ENCODE peak calls at places on chromosomes 2 and 18, in eight cellular contexts. One of them, this sample, is unnamed.

GRCh38 chr18:31512203-31512764 is 14.3 kb downstream of the DSG2 start:
- DNase-seq in BE2C: no peak
- DNase-seq in A549: peak; percentile 58
- DNase-seq in thoracic aorta: no peak
- DNase-seq in epithelial cell of esophagus: peak; percentile 98
- DNase-seq in bronchial epithelial cell: peak; percentile 97
- DNase-seq in astrocyte of the spinal cord: peak; percentile 62
- DNase-seq in right cardiac atrium: no peak
- DNase-seq in this sample: peak; percentile 60

GRCh38 chr2:194087569-194087968 is 1569.5 kb upstream of the SLC39A10 start:
- DNase-seq in BE2C: peak; percentile 24
- DNase-seq in thoracic aorta: no peak
- DNase-seq in right cardiac atrium: no peak
- DNase-seq in astrocyte of the spinal cord: peak; percentile 6
- DNase-seq in epithelial cell of esophagus: peak; percentile 37
- DNase-seq in bronchial epithelial cell: no peak
- DNase-seq in A549: no peak
- DNase-seq in this sample: peak; percentile 13

GRCh38 chr2:102848366-102848839 is 86.6 kb downstream of the TMEM182 start:
- DNase-seq in epithelial cell of esophagus: peak; percentile 50
- DNase-seq in A549: peak; percentile 65
- DNase-seq in thoracic aorta: no peak
- DNase-seq in bronchial epithelial cell: peak; percentile 42
- DNase-seq in astrocyte of the spinal cord: peak; percentile 55
- DNase-seq in BE2C: peak; percentile 88
- DNase-seq in right cardiac atrium: peak; percentile 96
- DNase-seq in this sample: peak; percentile 33

GRCh38 chr2:221818569-221818968 is 246.5 kb upstream of the EPHA4 start:
- DNase-seq in A549: no peak
- DNase-seq in epithelial cell of esophagus: peak; percentile 23
- DNase-seq in BE2C: no peak
- DNase-seq in astrocyte of the spinal cord: no peak
- DNase-seq in thoracic aorta: no peak
- DNase-seq in bronchial epithelial cell: peak; percentile 43
- DNase-seq in right cardiac atrium: no peak
- DNase-seq in this sample: no peak

GRCh38 chr2:71608034-71608433 is 154.7 kb downstream of the DYSF start:
- DNase-seq in astrocyte of the spinal cord: no peak
- DNase-seq in A549: no peak
- DNase-seq in BE2C: no peak
- DNase-seq in epithelial cell of esophagus: no peak
- DNase-seq in bronchial epithelial cell: no peak
- DNase-seq in thoracic aorta: no peak
- DNase-seq in right cardiac atrium: no peak
- DNase-seq in this sample: no peak

GRCh38 chr2:231664727-231665126 is 43.6 kb upstream of the PTMA start:
- DNase-seq in epithelial cell of esophagus: no peak
- DNase-seq in bronchial epithelial cell: no peak
- DNase-seq in right cardiac atrium: no peak
- DNase-seq in BE2C: no peak
- DNase-seq in thoracic aorta: no peak
- DNase-seq in astrocyte of the spinal cord: no peak
- DNase-seq in A549: no peak
- DNase-seq in this sample: no peak

GRCh38 chr2:179936654-179937053 is 70.4 kb downstream of the CWC22 start:
- DNase-seq in thoracic aorta: no peak
- DNase-seq in right cardiac atrium: peak; percentile 50
- DNase-seq in bronchial epithelial cell: peak; percentile 50
- DNase-seq in epithelial cell of esophagus: peak; percentile 53
- DNase-seq in astrocyte of the spinal cord: no peak
- DNase-seq in BE2C: peak; percentile 32
- DNase-seq in A549: no peak
- DNase-seq in this sample: no peak

GRCh38 chr2:71498261-71498701 is 44.9 kb downstream of the DYSF start:
- DNase-seq in bronchial epithelial cell: peak; percentile 99
- DNase-seq in epithelial cell of esophagus: peak; percentile 99
- DNase-seq in A549: peak; percentile 25
- DNase-seq in thoracic aorta: no peak
- DNase-seq in right cardiac atrium: no peak
- DNase-seq in BE2C: no peak
- DNase-seq in astrocyte of the spinal cord: peak; percentile 92
- DNase-seq in this sample: peak; percentile 56

GRCh38 chr2:9167718-9168657 is 38.6 kb upstream of the ASAP2 start:
- DNase-seq in BE2C: no peak
- DNase-seq in A549: no peak
- DNase-seq in epithelial cell of esophagus: no peak
- DNase-seq in astrocyte of the spinal cord: no peak
- DNase-seq in right cardiac atrium: no peak
- DNase-seq in thoracic aorta: no peak
- DNase-seq in bronchial epithelial cell: no peak
- DNase-seq in this sample: no peak

DNA sequence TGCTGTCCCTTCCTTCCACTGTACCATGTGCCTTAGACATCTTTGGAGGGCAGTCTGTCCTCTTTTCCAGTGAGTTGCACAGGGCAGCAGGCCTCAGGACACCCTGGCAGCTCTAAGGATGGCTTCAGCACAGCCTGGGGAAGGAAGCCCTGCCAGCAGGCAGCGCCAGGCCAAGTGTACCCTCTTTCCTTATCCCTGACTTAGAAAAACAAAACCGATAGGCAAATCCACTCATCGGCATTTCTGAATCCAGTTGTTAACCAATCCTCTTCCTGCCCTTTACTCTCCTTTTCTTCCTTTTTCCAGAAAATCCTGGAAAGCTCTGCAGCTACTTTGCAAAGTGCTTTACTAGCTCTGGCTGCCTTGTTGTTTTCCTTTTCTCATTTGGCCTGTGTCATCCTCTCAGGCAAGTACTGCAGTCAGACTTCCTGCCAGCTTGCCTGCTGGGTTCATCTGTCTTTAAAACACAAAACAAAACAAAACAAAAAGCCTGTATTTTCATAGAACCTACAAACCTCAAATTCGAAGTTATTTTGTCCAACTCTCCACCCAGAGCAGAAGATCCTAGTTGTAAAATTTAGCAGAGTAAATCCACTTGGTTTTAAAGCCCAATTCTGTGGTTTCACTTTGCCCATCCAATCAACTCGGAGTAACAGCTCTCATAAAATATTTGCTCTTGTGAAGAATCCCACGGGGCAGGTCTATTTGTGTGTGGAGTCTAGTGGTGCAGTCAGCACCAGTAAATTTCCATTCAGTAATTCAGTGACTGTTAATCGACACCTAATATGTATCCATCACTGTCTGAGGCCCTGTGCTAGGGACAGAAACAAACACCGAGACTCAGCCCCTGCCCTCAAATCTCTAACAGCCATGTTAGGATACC is 45.2 kb downstream of the PCBP1 start:
- DNase-seq in epithelial cell of esophagus: peak; percentile 44
- DNase-seq in thoracic aorta: no peak
- DNase-seq in BE2C: no peak
- DNase-seq in astrocyte of the spinal cord: peak; percentile 82
- DNase-seq in A549: peak; percentile 53
- DNase-seq in bronchial epithelial cell: peak; percentile 61
- DNase-seq in right cardiac atrium: peak; percentile 76
- DNase-seq in this sample: no peak
- H3K4me3 ChIP-seq in epithelial cell of esophagus: no peak overlapping the region
- H3K4me3 ChIP-seq in thoracic aorta: peak overlapping the region; percentile 68
- H3K4me3 ChIP-seq in BE2C: no peak overlapping the region
- H3K4me3 ChIP-seq in astrocyte of the spinal cord: peak overlapping the region; percentile 16
- H3K4me3 ChIP-seq in A549: peak overlapping the region; percentile 20
- H3K4me3 ChIP-seq in bronchial epithelial cell: no peak overlapping the region
- H3K4me3 ChIP-seq in right cardiac atrium: peak overlapping the region; percentile 51
- H3K4me3 ChIP-seq in this sample: peak overlapping the region; percentile 22

GRCh38 chr2:44952806-44953685 is 11.5 kb downstream of the SIX3 start:
- DNase-seq in A549: no peak
- DNase-seq in epithelial cell of esophagus: peak; percentile 29
- DNase-seq in right cardiac atrium: no peak
- DNase-seq in thoracic aorta: no peak
- DNase-seq in BE2C: no peak
- DNase-seq in bronchial epithelial cell: no peak
- DNase-seq in astrocyte of the spinal cord: no peak
- DNase-seq in this sample: no peak
- H3K4me3 ChIP-seq in A549: no peak overlapping the region
- H3K4me3 ChIP-seq in epithelial cell of esophagus: peak overlapping the region; percentile 38
- H3K4me3 ChIP-seq in right cardiac atrium: peak overlapping the region; percentile 41
- H3K4me3 ChIP-seq in thoracic aorta: peak overlapping the region; percentile 65
- H3K4me3 ChIP-seq in BE2C: no peak overlapping the region
- H3K4me3 ChIP-seq in bronchial epithelial cell: peak overlapping the region; percentile 21
- H3K4me3 ChIP-seq in astrocyte of the spinal cord: peak overlapping the region; percentile 27
- H3K4me3 ChIP-seq in this sample: peak overlapping the region; percentile 25

DNA sequence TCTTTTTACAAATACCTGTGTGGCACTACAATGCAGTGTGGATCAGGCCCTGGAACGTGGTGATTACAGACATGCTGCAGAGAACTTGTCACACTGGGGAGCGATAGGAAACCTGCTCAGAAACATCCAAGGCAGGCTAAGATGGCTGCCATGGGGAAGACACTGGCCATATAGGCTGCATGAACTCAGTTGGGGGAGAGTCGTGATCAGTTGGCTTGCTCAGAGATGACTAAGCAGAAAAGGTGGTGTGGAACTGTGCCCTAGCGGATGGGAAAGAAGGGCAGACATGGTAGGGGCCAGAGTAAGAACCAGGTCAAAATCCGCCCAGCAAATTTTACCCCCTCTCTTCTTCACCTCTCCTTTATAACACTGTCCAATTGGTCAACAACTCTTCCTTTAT is 307.8 kb downstream of the LRRTM1 start:
- DNase-seq in thoracic aorta: no peak
- DNase-seq in epithelial cell of esophagus: no peak
- DNase-seq in astrocyte of the spinal cord: no peak
- DNase-seq in A549: no peak
- DNase-seq in bronchial epithelial cell: no peak
- DNase-seq in right cardiac atrium: no peak
- DNase-seq in BE2C: no peak
- DNase-seq in this sample: no peak
- H3K4me3 ChIP-seq in thoracic aorta: no peak overlapping the region
- H3K4me3 ChIP-seq in epithelial cell of esophagus: no peak overlapping the region
- H3K4me3 ChIP-seq in astrocyte of the spinal cord: no peak overlapping the region
- H3K4me3 ChIP-seq in A549: no peak overlapping the region
- H3K4me3 ChIP-seq in bronchial epithelial cell: no peak overlapping the region
- H3K4me3 ChIP-seq in right cardiac atrium: no peak overlapping the region
- H3K4me3 ChIP-seq in BE2C: no peak overlapping the region
- H3K4me3 ChIP-seq in this sample: no peak overlapping the region

GRCh38 chr2:201256001-201256544 is 4.3 kb upstream of the CASP8 start:
- DNase-seq in bronchial epithelial cell: no peak
- DNase-seq in epithelial cell of esophagus: no peak
- DNase-seq in right cardiac atrium: no peak
- DNase-seq in astrocyte of the spinal cord: no peak
- DNase-seq in BE2C: no peak
- DNase-seq in A549: no peak
- DNase-seq in thoracic aorta: no peak
- DNase-seq in this sample: no peak

GRCh38 chr2:201259216-201259615 is 1.1 kb upstream of the CASP8 start:
- DNase-seq in BE2C: no peak
- DNase-seq in thoracic aorta: no peak
- DNase-seq in epithelial cell of esophagus: no peak
- DNase-seq in A549: no peak
- DNase-seq in right cardiac atrium: no peak
- DNase-seq in bronchial epithelial cell: no peak
- DNase-seq in astrocyte of the spinal cord: no peak
- DNase-seq in this sample: no peak

GRCh38 chr2:201257381-201257940 is 2.9 kb upstream of the CASP8 start:
- DNase-seq in bronchial epithelial cell: no peak
- DNase-seq in A549: peak; percentile 40
- DNase-seq in right cardiac atrium: peak; percentile 66
- DNase-seq in thoracic aorta: no peak
- DNase-seq in BE2C: no peak
- DNase-seq in astrocyte of the spinal cord: peak; percentile 18
- DNase-seq in epithelial cell of esophagus: no peak
- DNase-seq in this sample: no peak

GRCh38 chr2:201258666-201258999 is 1.7 kb upstream of the CASP8 start:
- DNase-seq in right cardiac atrium: no peak
- DNase-seq in astrocyte of the spinal cord: no peak
- DNase-seq in epithelial cell of esophagus: no peak
- DNase-seq in bronchial epithelial cell: no peak
- DNase-seq in thoracic aorta: no peak
- DNase-seq in A549: peak; percentile 43
- DNase-seq in BE2C: no peak
- DNase-seq in this sample: no peak

DNA sequence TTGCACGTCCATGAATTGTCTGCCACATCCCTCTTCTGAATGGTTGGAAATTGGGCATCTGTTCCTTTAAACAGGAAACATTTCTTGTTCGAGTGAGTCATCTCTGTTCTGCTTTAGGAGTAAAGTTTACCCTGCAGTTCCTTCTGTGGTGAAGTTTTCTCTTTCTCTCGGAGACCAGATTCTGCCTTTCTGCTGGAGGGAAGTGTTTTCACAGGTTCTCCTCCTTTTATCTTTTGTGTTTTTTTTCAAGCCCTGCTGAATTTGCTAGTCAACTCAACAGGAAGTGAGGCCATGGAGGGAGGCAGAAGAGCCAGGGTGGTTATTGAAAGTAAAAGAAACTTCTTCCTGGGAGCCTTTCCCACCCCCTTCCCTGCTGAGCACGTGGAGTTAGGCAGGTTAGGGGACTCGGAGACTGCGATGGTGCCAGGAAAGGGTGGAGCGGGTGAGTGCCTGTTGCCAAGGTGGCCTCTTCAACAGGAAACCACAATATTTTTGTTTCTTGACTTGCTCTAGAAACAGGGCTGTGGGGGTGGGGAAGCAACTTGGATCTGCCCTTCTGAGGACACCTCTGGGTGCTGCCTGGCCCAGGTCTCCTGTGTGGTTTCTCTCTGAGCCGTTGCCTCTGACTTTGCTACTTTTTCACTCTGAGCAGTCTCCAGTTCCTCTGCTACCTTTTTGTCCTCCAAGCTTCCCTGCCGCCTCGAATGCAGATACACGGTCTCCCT is 2.2 kb upstream of the CASP8 start:
- DNase-seq in astrocyte of the spinal cord: peak; percentile 92
- DNase-seq in right cardiac atrium: peak; percentile 83
- DNase-seq in BE2C: no peak
- DNase-seq in thoracic aorta: peak; percentile 19
- DNase-seq in bronchial epithelial cell: peak; percentile 90
- DNase-seq in epithelial cell of esophagus: peak; percentile 86
- DNase-seq in A549: peak; percentile 55
- DNase-seq in this sample: peak; percentile 52
- H3K4me3 ChIP-seq in astrocyte of the spinal cord: peak overlapping the region; percentile 66
- H3K4me3 ChIP-seq in right cardiac atrium: peak overlapping the region; percentile 96
- H3K4me3 ChIP-seq in BE2C: peak overlapping the region; percentile 48
- H3K4me3 ChIP-seq in thoracic aorta: peak overlapping the region; percentile 86
- H3K4me3 ChIP-seq in bronchial epithelial cell: peak overlapping the region; percentile 51
- H3K4me3 ChIP-seq in epithelial cell of esophagus: peak overlapping the region; percentile 58
- H3K4me3 ChIP-seq in A549: peak overlapping the region; percentile 59
- H3K4me3 ChIP-seq in this sample: peak overlapping the region; percentile 74

GRCh38 chr2:144372484-144373195 is 147.3 kb downstream of the ZEB2 start:
- DNase-seq in thoracic aorta: no peak
- DNase-seq in A549: no peak
- DNase-seq in right cardiac atrium: peak; percentile 57
- DNase-seq in epithelial cell of esophagus: no peak
- DNase-seq in astrocyte of the spinal cord: no peak
- DNase-seq in BE2C: no peak
- DNase-seq in bronchial epithelial cell: no peak
- DNase-seq in this sample: no peak
- H3K4me3 ChIP-seq in thoracic aorta: no peak overlapping the region
- H3K4me3 ChIP-seq in A549: no peak overlapping the region
- H3K4me3 ChIP-seq in right cardiac atrium: peak overlapping the region; percentile 46
- H3K4me3 ChIP-seq in epithelial cell of esophagus: no peak overlapping the region
- H3K4me3 ChIP-seq in astrocyte of the spinal cord: no peak overlapping the region
- H3K4me3 ChIP-seq in BE2C: no peak overlapping the region
- H3K4me3 ChIP-seq in bronchial epithelial cell: no peak overlapping the region
- H3K4me3 ChIP-seq in this sample: no peak overlapping the region

This sample was measured in skeletal muscle cell.